ENCODE peak calls at places on chromosome 3, in six cellular contexts. M is A549, W is WERI-Rb-1, P is thoracic aorta, X is fibroblast of pulmonary artery, D is foreskin fibroblast. J is an unnamed sample.

GRCh38 chr3:119293761-119294401 is at the start of gene ARHGAP31:
- DNase-seq in P (no peak), M (peak), W (peak), X (peak), D (peak), J (no peak)

GRCh38 chr3:71600646-71601288 is 17.2 kb upstream of the FOXP1 start:
- DNase-seq in W (no peak), X (no peak), D (peak), P (no peak), M (no peak), J (no peak)

GRCh38 chr3:13217253-13217652 is 144.0 kb upstream of the IQSEC1 start:
- DNase-seq in P (no peak), X (no peak), D (no peak), W (no peak), M (no peak), J (no peak)

GRCh38 chr3:16113704-16114103 is 60.8 kb upstream of the GALNT15 start:
- DNase-seq in M (peak), X (peak), P (no peak), W (no peak), D (peak), J (no peak)

GRCh38 chr3:179688847-179689246 is 36.0 kb downstream of the USP13 start:
- DNase-seq in P (no peak), X (no peak), M (no peak), W (no peak), D (peak), J (no peak)

GRCh38 chr3:141240290-141241247 is 8.9 kb downstream of the PXYLP1 start:
- DNase-seq in X (peak), P (no peak), M (no peak), W (no peak), D (peak), J (peak)

GRCh38 chr3:195159819-195160175 is 111.2 kb downstream of the XXYLT1 start:
- DNase-seq in X (no peak), W (no peak), D (peak), M (no peak), P (no peak), J (no peak)

GRCh38 chr3:12180218-12180617 is 21.5 kb upstream of the TIMP4 start:
- DNase-seq in W (no peak), M (peak), P (no peak), D (peak), X (peak), J (no peak)

GRCh38 chr3:48042071-48042760 is 26.0 kb upstream of the MAP4 start:
- DNase-seq in W (no peak), D (peak), X (no peak), P (no peak), M (no peak), J (no peak)

GRCh38 chr3:193496658-193497057 is 58.0 kb downstream of the ATP13A4 start:
- DNase-seq in D (no peak), W (no peak), X (no peak), M (no peak), P (no peak), J (no peak)

GRCh38 chr3:23665741-23666140 is 140.0 kb upstream of the UBE2E1 start:
- DNase-seq in D (peak), X (no peak), P (no peak), W (no peak), M (no peak), J (no peak)

GRCh38 chr3:181700168-181701087 is 11.3 kb upstream of the SOX2 start:
- DNase-seq in X (peak), W (peak), P (no peak), M (peak), D (peak), J (peak)

GRCh38 chr3:11386413-11387155 is 114.4 kb downstream of the ATG7 start:
- DNase-seq in M (no peak), X (peak), P (no peak), D (no peak), W (no peak), J (no peak)

GRCh38 chr3:37243811-37244748 is 69.7 kb upstream of the LRRFIP2 start:
- DNase-seq in X (peak), D (peak), M (peak), P (peak), W (peak), J (no peak)

GRCh38 chr3:153173758-153174516 is 11.9 kb downstream of the RAP2B start:
- DNase-seq in X (peak), W (peak), P (no peak), D (peak), M (peak), J (no peak)

GRCh38 chr3:187750041-187750512 is 4.8 kb upstream of the BCL6 start:
- DNase-seq in X (no peak), D (peak), W (no peak), P (no peak), M (peak), J (no peak)

GRCh38 chr3:158709666-158710083 is 22.6 kb downstream of the RARRES1 start:
- DNase-seq in D (peak), P (no peak), W (no peak), M (peak), X (peak), J (peak)

GRCh38 chr3:138781012-138781470 is 53.7 kb downstream of the PIK3CB start:
- DNase-seq in W (no peak), M (no peak), X (no peak), D (no peak), P (no peak), J (no peak)

GRCh38 chr3:22728406-22728805 is 474.7 kb upstream of the UBE2E2 start:
- DNase-seq in X (no peak), W (peak), M (no peak), D (no peak), P (no peak), J (no peak)

GRCh38 chr3:107272885-107273284 is 104.4 kb upstream of the CCDC54 start:
- DNase-seq in D (no peak), M (no peak), W (no peak), X (no peak), P (no peak), J (no peak)

GRCh38 chr3:3629911-3630310 is 169.3 kb upstream of the LRRN1 start:
- DNase-seq in M (no peak), P (no peak), W (no peak), D (no peak), X (peak), J (no peak)

GRCh38 chr3:24399614-24400013 is 95.0 kb downstream of the THRB start:
- DNase-seq in W (no peak), X (no peak), M (no peak), P (no peak), D (no peak), J (no peak)

GRCh38 chr3:72255736-72256559 is 471.0 kb upstream of the PROK2 start:
- DNase-seq in P (no peak), M (no peak), W (no peak), X (no peak), D (peak), J (no peak)

GRCh38 chr3:31364711-31365110 is 168.0 kb upstream of the STT3B start:
- DNase-seq in D (peak), M (no peak), W (no peak), P (no peak), X (peak), J (no peak)

GRCh38 chr3:8143186-8143585 is 358.4 kb upstream of the LMCD1 start:
- DNase-seq in W (no peak), M (no peak), D (peak), P (no peak), X (no peak), J (no peak)

GRCh38 chr3:82080261-82080660 is 318.8 kb upstream of the GBE1 start:
- DNase-seq in P (no peak), W (no peak), M (no peak), X (peak), D (peak), J (no peak)

GRCh38 chr3:114231616-114232015 is 5.8 kb downstream of the ZNF80 start:
- DNase-seq in P (no peak), D (no peak), M (no peak), X (no peak), W (no peak), J (no peak)

GRCh38 chr3:22318325-22318724 is 567.3 kb upstream of the ZNF385D start:
- DNase-seq in P (no peak), M (no peak), D (no peak), W (no peak), X (peak), J (no peak)

GRCh38 chr3:131568460-131568859 is 65.7 kb upstream of the MRPL3 start:
- DNase-seq in X (no peak), W (no peak), P (no peak), M (no peak), D (no peak), J (no peak)

GRCh38 chr3:89690649-89691048 is 583.2 kb downstream of the EPHA3 start:
- DNase-seq in P (no peak), D (peak), M (no peak), W (no peak), X (peak), J (peak)

GRCh38 chr3:36380171-36381031 is at the start of gene STAC:
- DNase-seq in W (no peak), D (peak), X (no peak), M (peak), P (no peak), J (no peak)

GRCh38 chr3:120449701-120450216 is 1.0 kb downstream of the FSTL1 start:
- DNase-seq in X (peak), P (no peak), M (no peak), D (peak), W (no peak), J (no peak)

GRCh38 chr3:139308156-139309017 is 35.4 kb upstream of the MRPS22 start:
- DNase-seq in M (peak), X (no peak), P (no peak), D (no peak), W (no peak), J (no peak)

GRCh38 chr3:184361532-184361931 is at the start of the genes CLCN2 and POLR2H:
- DNase-seq in D (peak), X (peak), M (peak), P (no peak), W (peak), J (no peak)

GRCh38 chr3:51593697-51594096 is 55.2 kb downstream of the RAD54L2 start:
- DNase-seq in D (no peak), X (no peak), W (no peak), P (no peak), M (no peak), J (no peak)

GRCh38 chr3:170759511-170760173 is 110.4 kb downstream of the RPL22L1 start:
- DNase-seq in D (no peak), X (no peak), P (no peak), M (no peak), W (no peak), J (no peak)

GRCh38 chr3:18111702-18112311 is 313.3 kb downstream of the SATB1 start:
- DNase-seq in P (no peak), X (no peak), W (peak), M (no peak), D (peak), J (no peak)

GRCh38 chr3:56302417-56302816 is 165.8 kb downstream of the ERC2 start:
- DNase-seq in W (no peak), D (no peak), M (no peak), P (no peak), X (no peak), J (no peak)
- TF ChIP-seq CTCF in W (peak), D (no peak), M (no peak), P (no peak), X (peak), J (peak)

DNA sequence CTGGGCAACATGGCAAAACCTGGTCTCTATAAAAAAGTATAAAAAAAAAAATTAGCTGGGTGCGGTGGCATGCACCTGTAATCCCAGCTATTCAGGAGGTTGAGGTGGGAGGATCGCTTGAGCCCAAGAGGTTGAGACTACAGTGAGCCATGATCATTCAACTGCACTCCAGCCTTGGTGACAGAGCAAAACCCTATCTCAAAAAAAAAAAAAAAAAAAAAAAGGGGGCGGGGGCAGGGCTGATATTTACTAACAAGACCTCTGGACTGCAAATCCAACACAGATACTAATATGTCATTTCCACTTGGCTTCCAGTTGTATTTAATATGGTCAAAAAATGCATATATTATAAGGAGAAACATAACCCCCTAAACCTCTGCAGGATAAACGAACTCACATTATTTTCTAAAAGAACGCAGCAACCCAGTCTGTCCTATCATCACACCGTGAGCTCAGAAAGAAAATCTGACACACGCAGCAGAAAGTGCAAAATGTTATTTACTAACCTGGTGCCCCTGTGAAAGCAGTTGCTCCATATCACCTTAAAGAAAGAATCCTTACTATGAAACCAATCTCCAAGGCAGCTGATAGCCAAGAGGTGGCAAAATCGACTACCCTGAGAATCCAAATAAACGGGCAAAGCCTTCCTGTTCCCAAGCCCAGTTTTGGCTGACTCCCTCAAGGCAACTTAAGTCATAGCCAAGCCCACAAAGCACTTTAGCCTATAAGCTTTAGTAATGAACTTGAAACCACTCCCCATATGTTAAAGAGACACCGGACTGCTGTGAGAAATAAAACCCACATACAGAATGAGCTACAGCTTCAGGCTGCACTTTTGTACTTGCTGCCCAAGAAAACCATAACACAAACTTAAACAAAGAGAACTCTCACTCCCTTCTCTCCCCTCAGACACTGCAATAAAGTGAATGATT is 39.3 kb downstream of the PLD1 start:
- DNase-seq in D (peak), M (peak), W (peak), X (peak), P (no peak), J (peak)
- H3K4me3 ChIP-seq in D (peak), M (no peak), W (no peak), X (peak), P (peak), J (no peak)

GRCh38 chr3:53199834-53200233 is 38.8 kb downstream of the PRKCD start:
- DNase-seq in X (no peak), W (no peak), P (no peak), M (no peak), D (no peak), J (no peak)
- TF ChIP-seq CTCF in X (peak), W (no peak), P (no peak), M (no peak), D (no peak), J (peak)

GRCh38 chr3:9549600-9549999 is 4.0 kb downstream of the LHFPL4 start:
- DNase-seq in D (no peak), P (no peak), W (no peak), X (no peak), M (no peak), J (no peak)

GRCh38 chr3:9550999-9551398 is 2.6 kb downstream of the LHFPL4 start:
- DNase-seq in W (no peak), P (no peak), D (no peak), M (no peak), X (no peak), J (no peak)

GRCh38 chr3:9552252-9552999 is 1.2 kb downstream of the LHFPL4 start:
- DNase-seq in W (peak), X (peak), D (peak), P (no peak), M (peak), J (peak)

GRCh38 chr3:9553021-9553948 is at the start of gene LHFPL4:
- DNase-seq in P (no peak), M (no peak), X (no peak), D (no peak), W (peak), J (no peak)

DNA sequence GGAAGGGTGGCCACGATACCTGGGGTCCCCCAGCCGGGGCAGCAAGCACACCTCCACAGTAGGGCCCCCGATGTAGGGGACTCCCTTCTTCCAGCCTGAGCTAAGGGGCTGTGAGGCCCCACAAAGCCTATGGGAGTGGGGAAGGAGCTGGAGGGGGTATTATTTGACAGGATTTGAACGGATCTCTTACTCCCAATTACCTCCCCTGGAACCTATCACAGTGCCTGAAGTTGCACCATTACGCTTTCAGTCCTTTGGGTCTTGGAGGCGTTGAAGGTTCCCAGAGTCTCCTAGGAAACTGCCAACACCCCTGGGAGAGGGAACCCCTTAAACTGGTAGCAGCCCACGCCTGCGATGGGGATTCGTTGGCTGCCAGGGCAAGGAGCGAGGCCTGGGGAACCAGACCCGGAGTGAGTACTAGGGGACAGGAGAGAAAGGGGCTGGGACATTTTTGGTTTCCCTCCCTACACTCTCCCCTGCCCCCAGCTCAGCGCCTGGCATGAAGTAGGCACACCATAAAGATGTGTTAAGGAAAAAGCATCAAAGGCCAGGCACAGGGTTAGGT is 409 bp upstream of the LHFPL4 start:
- DNase-seq in X (no peak), W (peak), M (no peak), P (no peak), D (no peak), J (no peak)
- H3K4me3 ChIP-seq in X (no peak), W (peak), M (peak), P (no peak), D (no peak), J (no peak)

GRCh38 chr3:148943531-148944200 is 47.7 kb upstream of the GYG1 start:
- DNase-seq in D (peak), W (no peak), M (peak), P (no peak), X (peak), J (peak)
- TF ChIP-seq CTCF in D (peak), W (peak), M (peak), P (peak), X (peak), J (peak)

GRCh38 chr3:58010562-58010961 is 2.3 kb downstream of the FLNB start:
- DNase-seq in P (no peak), M (no peak), X (no peak), D (no peak), W (no peak), J (no peak)

GRCh38 chr3:58013099-58013498 is 4.9 kb downstream of the FLNB start:
- DNase-seq in W (no peak), X (no peak), P (no peak), M (no peak), D (no peak), J (no peak)

GRCh38 chr3:58009749-58010535 is 1.7 kb downstream of the FLNB start:
- DNase-seq in X (no peak), P (no peak), W (no peak), M (peak), D (no peak), J (no peak)

GRCh38 chr3:58012302-58012701 is 4.1 kb downstream of the FLNB start:
- DNase-seq in X (no peak), P (no peak), M (no peak), D (no peak), W (no peak), J (no peak)

DNA sequence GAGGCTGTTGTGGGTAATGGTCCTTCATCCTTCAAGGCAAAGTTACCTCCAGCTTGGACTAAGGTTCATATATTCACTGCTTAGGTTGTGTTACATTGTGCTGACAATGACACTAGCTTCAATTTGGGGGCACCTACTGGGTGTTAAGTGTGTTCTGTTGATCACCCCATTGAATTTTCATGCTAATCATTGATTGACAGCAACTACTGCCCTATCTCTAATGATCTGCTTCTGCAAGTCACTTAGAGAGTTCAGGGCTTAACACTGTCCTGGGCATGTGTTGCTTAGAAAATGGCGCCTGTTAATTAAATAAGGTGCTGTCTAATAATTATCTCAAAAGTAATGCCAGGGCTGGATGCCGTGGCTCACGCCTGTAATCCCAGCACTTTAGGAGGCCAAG is 3.4 kb downstream of the FLNB start:
- DNase-seq in W (no peak), X (no peak), D (no peak), M (no peak), P (no peak), J (no peak)
- H3K4me3 ChIP-seq in W (no peak), X (no peak), D (no peak), M (peak), P (peak), J (no peak)

J was measured in HFF-Myc.